ENCODE peak calls at places on chromosomes 12 and 14, in nine cellular contexts. One of them, this sample, is unnamed.

GRCh38 chr12:19234991-19235876 is 105.7 kb downstream of the PLEKHA5 start:
- DNase-seq in body of pancreas: no peak
- DNase-seq in cardiac fibroblast: peak; percentile 71
- DNase-seq in skeletal muscle cell: no peak
- DNase-seq in BE2C: no peak
- DNase-seq in NB4: no peak
- DNase-seq in fibroblast of lung: peak; percentile 51
- DNase-seq in coronary artery: no peak
- DNase-seq in foreskin fibroblast: peak; percentile 33
- DNase-seq in this sample: peak; percentile 23

GRCh38 chr14:49953196-49953595 is 60.3 kb downstream of the ARF6 start:
- DNase-seq in fibroblast of lung: no peak
- DNase-seq in foreskin fibroblast: no peak
- DNase-seq in coronary artery: no peak
- DNase-seq in body of pancreas: no peak
- DNase-seq in cardiac fibroblast: no peak
- DNase-seq in NB4: no peak
- DNase-seq in BE2C: no peak
- DNase-seq in skeletal muscle cell: no peak
- DNase-seq in this sample: no peak

GRCh38 chr12:41368006-41368405 is 179.9 kb downstream of the PDZRN4 start:
- DNase-seq in skeletal muscle cell: no peak
- DNase-seq in fibroblast of lung: no peak
- DNase-seq in body of pancreas: no peak
- DNase-seq in NB4: peak; percentile 14
- DNase-seq in coronary artery: no peak
- DNase-seq in foreskin fibroblast: no peak
- DNase-seq in cardiac fibroblast: no peak
- DNase-seq in BE2C: peak; percentile 8
- DNase-seq in this sample: no peak

GRCh38 chr12:32273712-32274111 is 125.6 kb upstream of the FGD4 start:
- DNase-seq in coronary artery: no peak
- DNase-seq in NB4: no peak
- DNase-seq in BE2C: peak; percentile 39
- DNase-seq in body of pancreas: no peak
- DNase-seq in skeletal muscle cell: no peak
- DNase-seq in foreskin fibroblast: no peak
- DNase-seq in fibroblast of lung: no peak
- DNase-seq in cardiac fibroblast: no peak
- DNase-seq in this sample: no peak

GRCh38 chr14:99263564-99264330 is 8.2 kb downstream of the BCL11B start:
- DNase-seq in NB4: no peak
- DNase-seq in skeletal muscle cell: no peak
- DNase-seq in coronary artery: no peak
- DNase-seq in foreskin fibroblast: no peak
- DNase-seq in BE2C: no peak
- DNase-seq in body of pancreas: no peak
- DNase-seq in fibroblast of lung: no peak
- DNase-seq in cardiac fibroblast: no peak
- DNase-seq in this sample: no peak

GRCh38 chr12:30197392-30198047 is 413.8 kb upstream of the TMTC1 start:
- DNase-seq in fibroblast of lung: peak; percentile 26
- DNase-seq in body of pancreas: no peak
- DNase-seq in coronary artery: no peak
- DNase-seq in BE2C: peak; percentile 26
- DNase-seq in foreskin fibroblast: peak; percentile 37
- DNase-seq in NB4: no peak
- DNase-seq in skeletal muscle cell: peak; percentile 30
- DNase-seq in cardiac fibroblast: peak; percentile 32
- DNase-seq in this sample: peak; percentile 70

GRCh38 chr12:124188561-124189405 is 106.1 kb upstream of the RFLNA start:
- DNase-seq in foreskin fibroblast: no peak
- DNase-seq in body of pancreas: no peak
- DNase-seq in fibroblast of lung: no peak
- DNase-seq in coronary artery: no peak
- DNase-seq in NB4: no peak
- DNase-seq in skeletal muscle cell: no peak
- DNase-seq in BE2C: no peak
- DNase-seq in cardiac fibroblast: peak; percentile 36
- DNase-seq in this sample: no peak

GRCh38 chr14:68911594-68912227 is 67.4 kb downstream of the ACTN1 start:
- DNase-seq in foreskin fibroblast: peak; percentile 86
- DNase-seq in fibroblast of lung: peak; percentile 81
- DNase-seq in BE2C: peak; percentile 79
- DNase-seq in body of pancreas: peak; percentile 76
- DNase-seq in NB4: peak; percentile 78
- DNase-seq in coronary artery: no peak
- DNase-seq in skeletal muscle cell: no peak
- DNase-seq in cardiac fibroblast: peak; percentile 82
- DNase-seq in this sample: peak; percentile 65

GRCh38 chr12:106415134-106415533 is 57.6 kb downstream of the POLR3B start:
- DNase-seq in body of pancreas: no peak
- DNase-seq in NB4: no peak
- DNase-seq in BE2C: no peak
- DNase-seq in foreskin fibroblast: peak; percentile 82
- DNase-seq in skeletal muscle cell: peak; percentile 27
- DNase-seq in cardiac fibroblast: peak; percentile 47
- DNase-seq in coronary artery: no peak
- DNase-seq in fibroblast of lung: no peak
- DNase-seq in this sample: peak; percentile 59

GRCh38 chr14:91834571-91834970 is 32.8 kb downstream of the TC2N start:
- DNase-seq in fibroblast of lung: no peak
- DNase-seq in NB4: no peak
- DNase-seq in body of pancreas: no peak
- DNase-seq in cardiac fibroblast: no peak
- DNase-seq in coronary artery: no peak
- DNase-seq in foreskin fibroblast: no peak
- DNase-seq in BE2C: no peak
- DNase-seq in skeletal muscle cell: no peak
- DNase-seq in this sample: no peak

GRCh38 chr14:50008562-50009355 is 107.6 kb downstream of the VCPKMT start:
- DNase-seq in cardiac fibroblast: no peak
- DNase-seq in coronary artery: no peak
- DNase-seq in NB4: peak; percentile 38
- DNase-seq in fibroblast of lung: peak; percentile 59
- DNase-seq in BE2C: no peak
- DNase-seq in foreskin fibroblast: peak; percentile 28
- DNase-seq in skeletal muscle cell: no peak
- DNase-seq in body of pancreas: no peak
- DNase-seq in this sample: peak; percentile 94

GRCh38 chr12:88683628-88684027 is 103.4 kb upstream of the KITLG start:
- DNase-seq in fibroblast of lung: no peak
- DNase-seq in body of pancreas: no peak
- DNase-seq in skeletal muscle cell: no peak
- DNase-seq in NB4: no peak
- DNase-seq in coronary artery: no peak
- DNase-seq in foreskin fibroblast: no peak
- DNase-seq in BE2C: no peak
- DNase-seq in cardiac fibroblast: no peak
- DNase-seq in this sample: no peak

DNA sequence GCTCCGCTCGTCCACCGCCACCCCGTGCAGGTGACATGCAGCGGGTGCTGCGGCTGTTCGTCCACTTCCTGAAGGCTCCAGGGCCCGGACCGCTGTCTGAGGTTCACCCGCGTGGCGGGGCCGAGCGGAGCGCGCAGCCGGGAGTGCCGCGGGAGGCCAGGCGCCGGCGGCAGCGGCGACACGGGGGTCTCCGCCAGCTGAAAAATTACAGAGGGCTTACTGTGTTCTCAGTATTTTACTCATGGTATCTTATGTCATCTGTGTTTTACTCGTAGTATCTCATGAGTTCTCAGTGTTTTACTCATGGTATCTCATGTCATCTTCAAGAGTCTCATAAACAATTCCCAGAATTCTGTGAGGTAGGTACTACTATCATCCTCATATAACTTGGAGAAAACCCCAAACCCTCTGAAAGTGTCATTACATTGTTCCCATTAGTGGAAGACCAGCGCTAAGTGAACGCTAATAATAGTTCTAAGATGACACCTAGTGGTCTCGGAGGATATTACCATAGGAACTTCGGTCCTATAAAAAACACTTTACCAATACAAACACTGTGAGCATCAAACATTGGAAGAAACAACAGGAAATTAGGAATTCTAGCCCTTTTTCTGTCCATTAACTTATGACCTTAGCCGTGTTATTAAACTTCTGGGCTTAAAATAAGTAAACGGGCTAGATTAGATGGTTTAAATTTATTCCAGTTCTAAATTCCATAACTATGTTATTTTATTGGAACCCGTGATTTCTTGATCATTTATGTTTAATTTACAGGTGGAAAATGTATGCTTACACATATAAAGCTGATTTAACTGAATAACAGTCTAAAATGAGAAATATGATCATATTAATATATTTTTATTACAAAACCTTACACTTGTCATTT is 32.4 kb downstream of the AK7 start:
- DNase-seq in coronary artery: no peak
- DNase-seq in body of pancreas: peak; percentile 34
- DNase-seq in BE2C: peak; percentile 31
- DNase-seq in NB4: peak; percentile 66
- DNase-seq in fibroblast of lung: peak; percentile 83
- DNase-seq in skeletal muscle cell: peak; percentile 22
- DNase-seq in cardiac fibroblast: peak; percentile 83
- DNase-seq in foreskin fibroblast: peak; percentile 87
- DNase-seq in this sample: peak; percentile 65
- H3K4me3 ChIP-seq in coronary artery: peak overlapping the region; percentile 57
- H3K4me3 ChIP-seq in body of pancreas: peak overlapping the region; percentile 8
- H3K4me3 ChIP-seq in BE2C: peak overlapping the region; percentile 64
- H3K4me3 ChIP-seq in NB4: no peak overlapping the region
- H3K4me3 ChIP-seq in fibroblast of lung: peak overlapping the region; percentile 73
- H3K4me3 ChIP-seq in skeletal muscle cell: peak overlapping the region; percentile 41
- H3K4me3 ChIP-seq in cardiac fibroblast: peak overlapping the region; percentile 32
- H3K4me3 ChIP-seq in foreskin fibroblast: peak overlapping the region; percentile 57
- H3K4me3 ChIP-seq in this sample: peak overlapping the region; percentile 36

DNA sequence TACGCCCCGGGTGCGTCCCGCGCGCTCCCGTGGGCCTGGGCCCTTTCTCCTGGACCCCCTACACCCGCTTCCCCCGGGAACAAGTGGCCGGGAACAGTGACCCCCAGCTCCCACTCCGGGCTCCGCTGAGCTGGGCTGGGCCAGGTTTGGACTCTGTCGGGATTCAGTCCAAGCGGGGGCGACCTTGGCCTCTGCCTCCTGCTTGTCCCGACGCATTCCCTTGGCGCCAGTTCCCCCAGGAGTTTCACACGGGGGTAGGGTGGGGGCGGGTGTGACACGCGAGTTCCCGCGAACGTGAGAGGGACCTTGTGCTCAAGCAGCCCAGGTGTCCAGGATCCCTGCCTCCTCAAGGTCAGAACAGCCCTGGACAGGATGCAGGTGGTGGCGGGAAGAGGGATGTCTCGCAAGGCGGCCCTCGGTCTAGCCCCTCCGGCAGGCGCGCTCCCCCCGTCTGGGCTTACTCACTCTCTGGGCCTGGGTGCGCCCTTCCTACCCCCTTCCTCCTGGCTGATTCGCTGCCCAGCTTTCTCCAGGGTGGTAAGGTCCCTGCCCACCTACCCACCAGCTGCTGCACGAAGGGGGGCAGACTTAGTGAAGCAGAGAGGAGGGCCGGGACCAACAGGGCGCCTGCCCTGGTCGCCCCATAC is 771 bp downstream of the CRIP2 start:
- DNase-seq in cardiac fibroblast: no peak
- DNase-seq in skeletal muscle cell: no peak
- DNase-seq in coronary artery: peak; percentile 90
- DNase-seq in foreskin fibroblast: no peak
- DNase-seq in fibroblast of lung: no peak
- DNase-seq in NB4: no peak
- DNase-seq in body of pancreas: no peak
- DNase-seq in BE2C: peak; percentile 62
- DNase-seq in this sample: peak; percentile 57
- H3K4me3 ChIP-seq in cardiac fibroblast: peak overlapping the region; percentile 72
- H3K4me3 ChIP-seq in skeletal muscle cell: peak overlapping the region; percentile 64
- H3K4me3 ChIP-seq in coronary artery: peak overlapping the region; percentile 97
- H3K4me3 ChIP-seq in foreskin fibroblast: peak overlapping the region; percentile 50
- H3K4me3 ChIP-seq in fibroblast of lung: peak overlapping the region; percentile 46
- H3K4me3 ChIP-seq in NB4: no peak overlapping the region
- H3K4me3 ChIP-seq in body of pancreas: peak overlapping the region; percentile 16
- H3K4me3 ChIP-seq in BE2C: peak overlapping the region; percentile 67
- H3K4me3 ChIP-seq in this sample: peak overlapping the region; percentile 79

GRCh38 chr14:37890095-37890494 is 294.7 kb downstream of the TTC6 start:
- DNase-seq in coronary artery: no peak
- DNase-seq in foreskin fibroblast: no peak
- DNase-seq in BE2C: no peak
- DNase-seq in fibroblast of lung: no peak
- DNase-seq in skeletal muscle cell: no peak
- DNase-seq in cardiac fibroblast: no peak
- DNase-seq in NB4: no peak
- DNase-seq in body of pancreas: no peak
- DNase-seq in this sample: no peak

GRCh38 chr14:37899365-37899764 is 303.9 kb downstream of the TTC6 start:
- DNase-seq in foreskin fibroblast: no peak
- DNase-seq in BE2C: no peak
- DNase-seq in skeletal muscle cell: no peak
- DNase-seq in cardiac fibroblast: no peak
- DNase-seq in body of pancreas: no peak
- DNase-seq in NB4: no peak
- DNase-seq in coronary artery: no peak
- DNase-seq in fibroblast of lung: no peak
- DNase-seq in this sample: no peak

GRCh38 chr14:37889087-37889486 is 293.7 kb downstream of the TTC6 start:
- DNase-seq in BE2C: peak; percentile 71
- DNase-seq in cardiac fibroblast: no peak
- DNase-seq in coronary artery: no peak
- DNase-seq in fibroblast of lung: no peak
- DNase-seq in body of pancreas: no peak
- DNase-seq in skeletal muscle cell: no peak
- DNase-seq in NB4: no peak
- DNase-seq in foreskin fibroblast: no peak
- DNase-seq in this sample: no peak

DNA sequence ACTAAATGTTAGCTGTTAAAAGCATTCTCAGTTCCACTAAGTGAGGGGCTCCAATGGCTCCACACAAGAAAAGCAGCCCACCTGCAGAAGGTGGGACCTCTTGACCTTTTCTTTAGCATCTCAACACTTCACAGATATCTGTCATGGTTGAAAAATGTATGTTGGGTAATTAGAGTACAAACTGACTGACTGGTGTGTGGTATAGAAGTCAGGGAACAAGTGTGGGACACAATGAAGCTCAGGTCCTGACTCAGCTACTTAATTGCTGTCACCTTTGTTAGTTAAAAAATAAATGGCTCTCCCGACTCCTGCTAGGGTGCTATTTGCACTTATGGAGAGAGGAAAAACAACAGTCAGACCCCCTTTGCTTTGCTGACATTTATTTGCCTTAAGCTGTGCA is 299.0 kb downstream of the TTC6 start:
- DNase-seq in cardiac fibroblast: no peak
- DNase-seq in skeletal muscle cell: no peak
- DNase-seq in fibroblast of lung: no peak
- DNase-seq in NB4: no peak
- DNase-seq in coronary artery: no peak
- DNase-seq in body of pancreas: no peak
- DNase-seq in foreskin fibroblast: no peak
- DNase-seq in BE2C: no peak
- DNase-seq in this sample: no peak
- H3K4me3 ChIP-seq in cardiac fibroblast: no peak overlapping the region
- H3K4me3 ChIP-seq in skeletal muscle cell: no peak overlapping the region
- H3K4me3 ChIP-seq in fibroblast of lung: no peak overlapping the region
- H3K4me3 ChIP-seq in NB4: no peak overlapping the region
- H3K4me3 ChIP-seq in coronary artery: no peak overlapping the region
- H3K4me3 ChIP-seq in body of pancreas: no peak overlapping the region
- H3K4me3 ChIP-seq in foreskin fibroblast: no peak overlapping the region
- H3K4me3 ChIP-seq in BE2C: no peak overlapping the region
- H3K4me3 ChIP-seq in this sample: no peak overlapping the region

GRCh38 chr12:53159195-53159834 is 21.2 kb upstream of the ZNF740 start:
- DNase-seq in NB4: peak; percentile 89
- DNase-seq in BE2C: peak; percentile 88
- DNase-seq in foreskin fibroblast: peak; percentile 89
- DNase-seq in body of pancreas: peak; percentile 83
- DNase-seq in coronary artery: peak; percentile 87
- DNase-seq in fibroblast of lung: peak; percentile 77
- DNase-seq in skeletal muscle cell: peak; percentile 22
- DNase-seq in cardiac fibroblast: peak; percentile 83
- DNase-seq in this sample: peak; percentile 63
- H3K4me3 ChIP-seq in NB4: no peak overlapping the region
- H3K4me3 ChIP-seq in BE2C: peak overlapping the region; percentile 27
- H3K4me3 ChIP-seq in foreskin fibroblast: no peak overlapping the region
- H3K4me3 ChIP-seq in body of pancreas: no peak overlapping the region
- H3K4me3 ChIP-seq in coronary artery: no peak overlapping the region
- H3K4me3 ChIP-seq in fibroblast of lung: no peak overlapping the region
- H3K4me3 ChIP-seq in skeletal muscle cell: no peak overlapping the region
- H3K4me3 ChIP-seq in cardiac fibroblast: no peak overlapping the region
- H3K4me3 ChIP-seq in this sample: no peak overlapping the region